ENCODE peak calls at places on chromosomes 13 and 19, in ten cellular contexts. One of them, this sample, is unnamed.

GRCh38 chr13:87153371-87153770 is 517.8 kb upstream of the SLITRK5 start:
- DNase-seq in ovary: no peak
- DNase-seq in stomach: no peak
- DNase-seq in upper lobe of left lung: no peak
- DNase-seq in suprapubic skin: no peak
- DNase-seq in esophagus muscularis mucosa: no peak
- DNase-seq in sigmoid colon: no peak
- DNase-seq in K562: no peak
- DNase-seq in A549: no peak
- DNase-seq in transverse colon: no peak
- DNase-seq in this sample: no peak

GRCh38 chr19:1336079-1336684 is 47.5 kb upstream of the NDUFS7 start:
- DNase-seq in suprapubic skin: no peak
- DNase-seq in upper lobe of left lung: peak; percentile 70
- DNase-seq in transverse colon: no peak
- DNase-seq in ovary: no peak
- DNase-seq in esophagus muscularis mucosa: no peak
- DNase-seq in A549: no peak
- DNase-seq in K562: no peak
- DNase-seq in stomach: no peak
- DNase-seq in sigmoid colon: no peak
- DNase-seq in this sample: no peak

GRCh38 chr19:33472696-33473624 is 48.6 kb downstream of the PEPD start:
- DNase-seq in ovary: no peak
- DNase-seq in stomach: no peak
- DNase-seq in upper lobe of left lung: no peak
- DNase-seq in esophagus muscularis mucosa: no peak
- DNase-seq in suprapubic skin: peak; percentile 54
- DNase-seq in sigmoid colon: no peak
- DNase-seq in A549: peak; percentile 66
- DNase-seq in K562: no peak
- DNase-seq in transverse colon: no peak
- DNase-seq in this sample: no peak

GRCh38 chr13:97911311-97912138 is 42.0 kb upstream of the IPO5 start:
- DNase-seq in sigmoid colon: no peak
- DNase-seq in A549: peak; percentile 36
- DNase-seq in transverse colon: no peak
- DNase-seq in K562: peak; percentile 15
- DNase-seq in esophagus muscularis mucosa: no peak
- DNase-seq in upper lobe of left lung: no peak
- DNase-seq in suprapubic skin: no peak
- DNase-seq in ovary: no peak
- DNase-seq in stomach: no peak
- DNase-seq in this sample: no peak

GRCh38 chr19:15815306-15815705 is at the start of gene OR10H1:
- DNase-seq in esophagus muscularis mucosa: no peak
- DNase-seq in sigmoid colon: no peak
- DNase-seq in upper lobe of left lung: no peak
- DNase-seq in K562: no peak
- DNase-seq in A549: no peak
- DNase-seq in suprapubic skin: no peak
- DNase-seq in stomach: no peak
- DNase-seq in transverse colon: no peak
- DNase-seq in ovary: no peak
- DNase-seq in this sample: no peak

GRCh38 chr13:63024458-63024857 is 1608.8 kb upstream of the PCDH20 start:
- DNase-seq in A549: no peak
- DNase-seq in esophagus muscularis mucosa: no peak
- DNase-seq in ovary: no peak
- DNase-seq in sigmoid colon: no peak
- DNase-seq in suprapubic skin: no peak
- DNase-seq in upper lobe of left lung: no peak
- DNase-seq in K562: no peak
- DNase-seq in stomach: no peak
- DNase-seq in transverse colon: no peak
- DNase-seq in this sample: no peak

GRCh38 chr13:42819712-42820111 is 38.3 kb downstream of the FAM216B start:
- DNase-seq in upper lobe of left lung: no peak
- DNase-seq in suprapubic skin: no peak
- DNase-seq in sigmoid colon: no peak
- DNase-seq in transverse colon: no peak
- DNase-seq in ovary: no peak
- DNase-seq in stomach: no peak
- DNase-seq in esophagus muscularis mucosa: no peak
- DNase-seq in A549: no peak
- DNase-seq in K562: no peak
- DNase-seq in this sample: no peak

GRCh38 chr13:23380534-23380933 is 53.0 kb downstream of the SACS start:
- DNase-seq in sigmoid colon: no peak
- DNase-seq in transverse colon: no peak
- DNase-seq in esophagus muscularis mucosa: no peak
- DNase-seq in ovary: no peak
- DNase-seq in K562: no peak
- DNase-seq in suprapubic skin: no peak
- DNase-seq in stomach: no peak
- DNase-seq in upper lobe of left lung: no peak
- DNase-seq in A549: no peak
- DNase-seq in this sample: no peak

GRCh38 chr19:41753159-41753558 is 2.2 kb upstream of the CEACAM6 start:
- DNase-seq in upper lobe of left lung: peak; percentile 96
- DNase-seq in K562: peak; percentile 73
- DNase-seq in stomach: peak; percentile 78
- DNase-seq in ovary: no peak
- DNase-seq in suprapubic skin: no peak
- DNase-seq in esophagus muscularis mucosa: no peak
- DNase-seq in A549: peak; percentile 65
- DNase-seq in transverse colon: peak; percentile 83
- DNase-seq in sigmoid colon: no peak
- DNase-seq in this sample: no peak

GRCh38 chr13:109156181-109156935 is 526.9 kb downstream of the MYO16 start:
- DNase-seq in A549: peak; percentile 54
- DNase-seq in ovary: no peak
- DNase-seq in upper lobe of left lung: peak; percentile 64
- DNase-seq in sigmoid colon: no peak
- DNase-seq in transverse colon: no peak
- DNase-seq in suprapubic skin: no peak
- DNase-seq in esophagus muscularis mucosa: no peak
- DNase-seq in stomach: no peak
- DNase-seq in K562: no peak
- DNase-seq in this sample: no peak
- TF ChIP-seq EP300 in A549: no peak
- TF ChIP-seq EP300 in ovary: no peak
- TF ChIP-seq EP300 in upper lobe of left lung: no peak
- TF ChIP-seq EP300 in sigmoid colon: peak; percentile 14
- TF ChIP-seq EP300 in transverse colon: no peak
- TF ChIP-seq EP300 in suprapubic skin: no peak
- TF ChIP-seq EP300 in esophagus muscularis mucosa: no peak
- TF ChIP-seq EP300 in stomach: no peak
- TF ChIP-seq EP300 in K562: no peak
- TF ChIP-seq EP300 in this sample: no peak

DNA sequence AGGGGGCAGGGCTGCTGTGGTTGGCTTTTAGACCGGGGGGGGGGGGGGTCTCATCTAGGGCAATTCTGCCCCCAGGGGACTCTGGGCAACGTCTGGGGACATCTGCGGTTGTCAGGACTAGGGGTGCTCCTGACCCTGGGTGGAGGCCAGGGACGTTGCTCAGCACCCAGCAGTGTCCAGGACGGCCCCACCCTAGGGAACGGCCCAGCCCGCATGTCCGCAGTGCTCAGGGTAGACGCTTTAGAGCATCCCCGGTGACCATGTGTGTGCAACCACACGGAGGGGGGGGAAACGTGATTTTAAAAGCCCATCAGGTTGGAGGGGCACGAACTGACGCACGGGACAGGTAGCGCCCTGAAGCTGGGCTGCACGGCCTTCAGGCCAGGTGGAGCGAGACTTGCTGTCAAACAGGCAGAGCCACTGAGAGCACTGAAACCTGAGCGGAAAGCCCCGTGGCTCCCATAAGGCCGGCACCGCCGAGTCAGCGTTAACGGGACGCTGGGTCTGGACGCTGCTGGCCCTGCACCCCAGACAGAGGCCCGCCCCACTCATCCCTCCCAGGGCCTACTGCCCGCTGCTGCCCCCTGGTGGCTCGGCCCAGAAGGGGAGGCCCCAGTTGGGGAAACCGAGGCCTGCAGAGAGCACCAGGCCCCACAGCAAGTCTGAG is 8.3 kb downstream of the CACTIN start:
- DNase-seq in upper lobe of left lung: peak; percentile 93
- DNase-seq in A549: peak; percentile 44
- DNase-seq in suprapubic skin: no peak
- DNase-seq in esophagus muscularis mucosa: no peak
- DNase-seq in transverse colon: peak; percentile 70
- DNase-seq in stomach: peak; percentile 73
- DNase-seq in K562: peak; percentile 79
- DNase-seq in ovary: peak; percentile 68
- DNase-seq in sigmoid colon: peak; percentile 88
- DNase-seq in this sample: peak; percentile 61
- H3K4me3 ChIP-seq in upper lobe of left lung: no peak overlapping the region
- H3K4me3 ChIP-seq in A549: no peak overlapping the region
- H3K4me3 ChIP-seq in suprapubic skin: no peak overlapping the region
- H3K4me3 ChIP-seq in esophagus muscularis mucosa: peak overlapping the region; percentile 26
- H3K4me3 ChIP-seq in transverse colon: no peak overlapping the region
- H3K4me3 ChIP-seq in stomach: no peak overlapping the region
- H3K4me3 ChIP-seq in K562: no peak overlapping the region
- H3K4me3 ChIP-seq in ovary: no peak overlapping the region
- H3K4me3 ChIP-seq in sigmoid colon: no peak overlapping the region
- H3K4me3 ChIP-seq in this sample: no peak overlapping the region

DNA sequence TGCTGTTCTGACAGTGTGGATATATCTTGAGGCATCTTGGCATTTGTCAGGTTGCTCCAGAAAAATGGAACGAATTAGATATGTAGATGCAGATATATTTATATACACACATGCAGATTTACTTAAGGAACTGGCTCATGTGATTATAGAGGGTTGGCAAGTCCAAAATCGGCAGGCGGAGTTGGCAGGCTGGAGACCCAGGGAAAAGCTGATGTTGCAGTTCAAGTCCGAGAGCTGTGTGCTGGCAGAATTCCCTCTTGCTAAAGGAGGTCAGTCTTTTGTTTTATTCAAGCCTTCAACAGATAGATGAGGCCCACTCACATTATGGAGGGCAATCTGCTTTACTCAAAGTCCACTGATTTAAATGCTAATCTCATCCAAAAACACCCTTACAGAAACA is 24.4 kb upstream of the CSNK1A1L start:
- DNase-seq in upper lobe of left lung: no peak
- DNase-seq in A549: no peak
- DNase-seq in stomach: no peak
- DNase-seq in transverse colon: no peak
- DNase-seq in esophagus muscularis mucosa: no peak
- DNase-seq in sigmoid colon: no peak
- DNase-seq in K562: no peak
- DNase-seq in suprapubic skin: no peak
- DNase-seq in ovary: no peak
- DNase-seq in this sample: no peak
- TF ChIP-seq EP300 in upper lobe of left lung: no peak
- TF ChIP-seq EP300 in A549: no peak
- TF ChIP-seq EP300 in stomach: no peak
- TF ChIP-seq EP300 in transverse colon: no peak
- TF ChIP-seq EP300 in esophagus muscularis mucosa: no peak
- TF ChIP-seq EP300 in sigmoid colon: no peak
- TF ChIP-seq EP300 in K562: no peak
- TF ChIP-seq EP300 in suprapubic skin: no peak
- TF ChIP-seq EP300 in ovary: no peak
- TF ChIP-seq EP300 in this sample: no peak

GRCh38 chr19:5434351-5434917 is 20.8 kb upstream of the ZNRF4 start:
- DNase-seq in suprapubic skin: no peak
- DNase-seq in esophagus muscularis mucosa: no peak
- DNase-seq in upper lobe of left lung: no peak
- DNase-seq in transverse colon: no peak
- DNase-seq in A549: no peak
- DNase-seq in K562: peak; percentile 75
- DNase-seq in stomach: no peak
- DNase-seq in sigmoid colon: no peak
- DNase-seq in ovary: no peak
- DNase-seq in this sample: no peak

GRCh38 chr19:5435642-5436017 is 19.6 kb upstream of the ZNRF4 start:
- DNase-seq in upper lobe of left lung: no peak
- DNase-seq in transverse colon: no peak
- DNase-seq in A549: no peak
- DNase-seq in stomach: no peak
- DNase-seq in K562: no peak
- DNase-seq in suprapubic skin: no peak
- DNase-seq in sigmoid colon: no peak
- DNase-seq in esophagus muscularis mucosa: no peak
- DNase-seq in ovary: no peak
- DNase-seq in this sample: no peak

GRCh38 chr19:5436101-5436947 is 18.9 kb upstream of the ZNRF4 start:
- DNase-seq in esophagus muscularis mucosa: no peak
- DNase-seq in A549: peak; percentile 65
- DNase-seq in K562: peak; percentile 67
- DNase-seq in upper lobe of left lung: peak; percentile 62
- DNase-seq in stomach: no peak
- DNase-seq in ovary: no peak
- DNase-seq in suprapubic skin: no peak
- DNase-seq in transverse colon: no peak
- DNase-seq in sigmoid colon: no peak
- DNase-seq in this sample: no peak

GRCh38 chr19:5434970-5435641 is 20.1 kb upstream of the ZNRF4 start:
- DNase-seq in K562: peak; percentile 79
- DNase-seq in suprapubic skin: no peak
- DNase-seq in transverse colon: no peak
- DNase-seq in stomach: no peak
- DNase-seq in sigmoid colon: no peak
- DNase-seq in esophagus muscularis mucosa: no peak
- DNase-seq in upper lobe of left lung: no peak
- DNase-seq in ovary: no peak
- DNase-seq in A549: peak; percentile 74
- DNase-seq in this sample: no peak

DNA sequence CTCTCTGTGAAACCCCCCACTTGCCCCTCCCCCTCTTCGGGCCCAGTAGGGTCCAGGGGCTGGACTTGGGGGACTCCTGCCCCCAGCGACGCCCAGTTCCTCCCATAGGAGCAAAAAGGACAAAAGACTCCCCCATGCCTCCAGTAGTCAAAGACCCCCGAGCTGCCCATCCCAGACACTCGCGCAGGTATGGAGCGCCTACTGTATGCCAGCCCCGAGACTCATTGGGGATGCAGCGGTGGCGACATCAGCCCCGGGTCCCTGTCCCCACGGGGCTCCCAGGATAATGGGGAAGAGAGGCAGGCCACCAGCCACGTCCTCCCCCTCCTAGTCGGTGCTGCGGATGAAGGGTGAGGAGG is 18.3 kb upstream of the ZNRF4 start:
- DNase-seq in esophagus muscularis mucosa: no peak
- DNase-seq in transverse colon: no peak
- DNase-seq in upper lobe of left lung: no peak
- DNase-seq in A549: no peak
- DNase-seq in suprapubic skin: no peak
- DNase-seq in ovary: no peak
- DNase-seq in sigmoid colon: no peak
- DNase-seq in K562: no peak
- DNase-seq in stomach: no peak
- DNase-seq in this sample: no peak
- H3K4me3 ChIP-seq in esophagus muscularis mucosa: no peak overlapping the region
- H3K4me3 ChIP-seq in transverse colon: no peak overlapping the region
- H3K4me3 ChIP-seq in upper lobe of left lung: no peak overlapping the region
- H3K4me3 ChIP-seq in A549: peak overlapping the region; percentile 63
- H3K4me3 ChIP-seq in suprapubic skin: no peak overlapping the region
- H3K4me3 ChIP-seq in ovary: no peak overlapping the region
- H3K4me3 ChIP-seq in sigmoid colon: no peak overlapping the region
- H3K4me3 ChIP-seq in K562: peak overlapping the region; percentile 21
- H3K4me3 ChIP-seq in stomach: no peak overlapping the region
- H3K4me3 ChIP-seq in this sample: no peak overlapping the region

GRCh38 chr13:99766641-99767045 is 204.9 kb downstream of the ZIC5 start:
- DNase-seq in A549: no peak
- DNase-seq in upper lobe of left lung: no peak
- DNase-seq in sigmoid colon: no peak
- DNase-seq in suprapubic skin: no peak
- DNase-seq in K562: no peak
- DNase-seq in transverse colon: no peak
- DNase-seq in ovary: no peak
- DNase-seq in esophagus muscularis mucosa: no peak
- DNase-seq in stomach: no peak
- DNase-seq in this sample: no peak
- TF ChIP-seq EP300 in A549: no peak
- TF ChIP-seq EP300 in upper lobe of left lung: no peak
- TF ChIP-seq EP300 in sigmoid colon: no peak
- TF ChIP-seq EP300 in suprapubic skin: no peak
- TF ChIP-seq EP300 in K562: no peak
- TF ChIP-seq EP300 in transverse colon: no peak
- TF ChIP-seq EP300 in ovary: no peak
- TF ChIP-seq EP300 in esophagus muscularis mucosa: no peak
- TF ChIP-seq EP300 in stomach: no peak
- TF ChIP-seq EP300 in this sample: no peak

This sample was measured in tibial nerve.